ENCODE peak calls at places on chromosomes 5 and 9, in seven cellular contexts. A, Q, C, G, I, V and W are unnamed samples.

GRCh38 chr5:134451618-134452505 is 40.2 kb upstream of the CDKN2AIPNL start:
- DNase-seq in A (no peak), Q (no peak), C (no peak), G (no peak), I (no peak), V (peak; percentile 36), W (no peak)

GRCh38 chr9:21616082-21616778 is 134.1 kb upstream of the IFNE start:
- DNase-seq in A (no peak), Q (no peak), C (no peak), G (no peak), I (no peak), V (no peak), W (no peak)

GRCh38 chr5:2742921-2743679 is 8.4 kb downstream of the IRX2 start:
- DNase-seq in A (no peak), Q (no peak), C (no peak), G (no peak), I (peak; percentile 73), V (no peak), W (no peak)

GRCh38 chr9:9752722-9753121 is 860.1 kb downstream of the PTPRD start:
- DNase-seq in A (no peak), Q (peak; percentile 58), C (no peak), G (no peak), I (no peak), V (no peak), W (no peak)

GRCh38 chr9:21817176-21817575 is 14.7 kb downstream of the MTAP start:
- DNase-seq in A (no peak), Q (no peak), C (no peak), G (no peak), I (no peak), V (no peak), W (no peak)

GRCh38 chr5:168946363-168946762 is 354.6 kb downstream of the SLIT3 start:
- DNase-seq in A (no peak), Q (no peak), C (peak; percentile 69), G (no peak), I (peak; percentile 61), V (no peak), W (no peak)

GRCh38 chr5:72178910-72179815 is 71.9 kb downstream of the MAP1B start:
- DNase-seq in A (no peak), Q (no peak), C (peak; percentile 30), G (no peak), I (no peak), V (no peak), W (no peak)

GRCh38 chr5:72498284-72498683 is 8.9 kb downstream of the ZNF366 start:
- DNase-seq in A (no peak), Q (no peak), C (no peak), G (no peak), I (no peak), V (no peak), W (no peak)

GRCh38 chr5:15827786-15828185 is 327.8 kb downstream of the FBXL7 start:
- DNase-seq in A (no peak), Q (no peak), C (no peak), G (no peak), I (no peak), V (no peak), W (no peak)

GRCh38 chr9:10873999-10874398 is 261.2 kb upstream of the PTPRD start:
- DNase-seq in A (no peak), Q (no peak), C (no peak), G (no peak), I (no peak), V (no peak), W (no peak)

GRCh38 chr5:657570-657969 is 35.6 kb downstream of the TPPP start:
- DNase-seq in A (no peak), Q (no peak), C (no peak), G (no peak), I (no peak), V (peak; percentile 87), W (no peak)

GRCh38 chr5:123800640-123801039 is 288.7 kb downstream of the CSNK1G3 start:
- DNase-seq in A (no peak), Q (no peak), C (no peak), G (no peak), I (no peak), V (no peak), W (no peak)

GRCh38 chr5:181069767-181070491 is 29.9 kb downstream of the BTNL9 start:
- DNase-seq in A (no peak), Q (no peak), C (no peak), G (no peak), I (peak; percentile 85), V (peak; percentile 24), W (no peak)

GRCh38 chr5:13606051-13606450 is 338.4 kb downstream of the DNAH5 start:
- DNase-seq in A (no peak), Q (no peak), C (no peak), G (no peak), I (no peak), V (no peak), W (no peak)

GRCh38 chr9:133514475-133515239 is 10.1 kb downstream of the MYMK start:
- DNase-seq in A (no peak), Q (no peak), C (peak; percentile 85), G (no peak), I (no peak), V (no peak), W (no peak)

GRCh38 chr9:124359426-124359825 is 55.8 kb downstream of the PSMB7 start:
- DNase-seq in A (no peak), Q (no peak), C (no peak), G (no peak), I (no peak), V (no peak), W (no peak)

GRCh38 chr5:102589661-102590060 is 90.9 kb upstream of the SLCO6A1 start:
- DNase-seq in A (no peak), Q (no peak), C (no peak), G (no peak), I (no peak), V (no peak), W (no peak)

GRCh38 chr5:5006548-5006947 is 133.6 kb upstream of the ADAMTS16 start:
- DNase-seq in A (no peak), Q (no peak), C (no peak), G (no peak), I (no peak), V (no peak), W (no peak)

GRCh38 chr5:126647071-126647470 is 46.3 kb downstream of the PHAX start:
- DNase-seq in A (no peak), Q (no peak), C (no peak), G (no peak), I (no peak), V (no peak), W (no peak)

GRCh38 chr9:110015759-110016158 is 192.2 kb downstream of the C9orf152 start:
- DNase-seq in A (no peak), Q (no peak), C (no peak), G (no peak), I (no peak), V (no peak), W (no peak)

GRCh38 chr5:154566146-154566680 is 88.2 kb upstream of the HAND1 start:
- DNase-seq in A (no peak), Q (no peak), C (no peak), G (no peak), I (no peak), V (no peak), W (no peak)

GRCh38 chr5:26237489-26237888 is 800.9 kb downstream of the CDH9 start:
- DNase-seq in A (no peak), Q (no peak), C (no peak), G (no peak), I (no peak), V (no peak), W (no peak)

GRCh38 chr5:26229848-26230247 is 808.5 kb downstream of the CDH9 start:
- DNase-seq in A (no peak), Q (no peak), C (no peak), G (no peak), I (no peak), V (no peak), W (no peak)

GRCh38 chr5:26231316-26231715 is 807.1 kb downstream of the CDH9 start:
- DNase-seq in A (no peak), Q (no peak), C (no peak), G (no peak), I (no peak), V (no peak), W (no peak)

GRCh38 chr5:26236936-26237335 is 801.5 kb downstream of the CDH9 start:
- DNase-seq in A (no peak), Q (no peak), C (no peak), G (no peak), I (no peak), V (no peak), W (no peak)

GRCh38 chr5:26232706-26233105 is 805.7 kb downstream of the CDH9 start:
- DNase-seq in A (no peak), Q (no peak), C (no peak), G (no peak), I (no peak), V (no peak), W (no peak)
- TF ChIP-seq TAF1 in A (no peak), Q (no peak), C (no peak), G (no peak), I (no peak), V (no peak), W (no peak)

DNA sequence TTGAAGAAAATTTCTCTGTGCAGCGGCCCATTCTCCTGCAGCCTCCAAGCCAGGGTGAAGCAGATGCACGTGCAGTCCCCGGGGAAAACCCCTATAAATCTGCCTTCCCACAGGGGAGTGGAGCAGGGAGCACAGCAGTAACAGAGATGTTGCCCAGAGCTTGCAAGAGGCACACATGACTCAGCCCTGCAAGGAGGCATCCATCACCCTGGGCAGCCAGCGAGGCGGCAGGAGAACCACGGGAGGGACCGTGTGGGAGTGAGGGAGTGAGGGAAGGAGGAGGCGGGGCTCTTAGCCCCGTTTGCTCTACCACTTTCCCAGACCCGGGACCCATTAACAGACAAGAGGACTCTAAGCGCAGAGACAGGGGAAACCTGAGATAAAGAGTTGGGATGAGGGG is 96.2 kb upstream of the ARAP3 start:
- DNase-seq in A (no peak), Q (no peak), C (no peak), G (no peak), I (no peak), V (no peak), W (no peak)
- TF ChIP-seq TAF1 in A (no peak), Q (no peak), C (no peak), G (no peak), I (no peak), V (no peak), W (no peak)

GRCh38 chr9:112038017-112038408 is 137.1 kb downstream of the SUSD1 start:
- DNase-seq in A (no peak), Q (no peak), C (no peak), G (no peak), I (no peak), V (no peak), W (no peak)
- TF ChIP-seq TAF1 in A (no peak), Q (no peak), C (no peak), G (no peak), I (no peak), V (no peak), W (no peak)

GRCh38 chr5:81393783-81394718 is at the start of gene ACOT12:
- DNase-seq in A (no peak), Q (no peak), C (peak; percentile 73), G (no peak), I (peak; percentile 71), V (no peak), W (peak; percentile 10)

GRCh38 chr5:81395262-81395661 is 1.3 kb upstream of the ACOT12 start:
- DNase-seq in A (no peak), Q (no peak), C (no peak), G (no peak), I (no peak), V (no peak), W (no peak)

GRCh38 chr5:81398741-81399140 is 4.8 kb upstream of the ACOT12 start:
- DNase-seq in A (no peak), Q (no peak), C (no peak), G (no peak), I (no peak), V (no peak), W (no peak)

GRCh38 chr5:81400375-81400774 is 6.4 kb upstream of the ACOT12 start:
- DNase-seq in A (no peak), Q (no peak), C (no peak), G (no peak), I (no peak), V (no peak), W (no peak)

GRCh38 chr5:81397169-81397568 is 3.2 kb upstream of the ACOT12 start:
- DNase-seq in A (no peak), Q (no peak), C (peak; percentile 38), G (no peak), I (no peak), V (no peak), W (no peak)
- TF ChIP-seq TAF1 in A (no peak), Q (no peak), C (no peak), G (no peak), I (no peak), V (no peak), W (no peak)